ENCODE peak calls at places on chromosomes 6 and 20, in five cellular contexts. N, Q, A, V and J are unnamed samples.

GRCh38 chr6:42935322-42935721 is 6.0 kb downstream of the CNPY3 start:
- DNase-seq in A (no peak), V (no peak), N (no peak), Q (no peak), J (no peak)

GRCh38 chr20:44702776-44703175 is 12.4 kb upstream of the CCN5 start:
- DNase-seq in N (peak), V (peak), A (no peak), Q (peak), J (peak)

GRCh38 chr20:32511358-32512046 is 73.6 kb downstream of the NOL4L start:
- DNase-seq in A (no peak), Q (no peak), N (no peak), V (no peak), J (no peak)

GRCh38 chr6:15160812-15161211 is 85.1 kb upstream of the JARID2 start:
- DNase-seq in N (no peak), A (no peak), V (no peak), Q (peak), J (no peak)

GRCh38 chr6:39090036-39090435 is 24.9 kb downstream of the SAYSD1 start:
- DNase-seq in A (no peak), Q (no peak), V (no peak), N (no peak), J (no peak)

GRCh38 chr6:11363881-11364576 is 131.6 kb upstream of the NEDD9 start:
- DNase-seq in Q (no peak), A (no peak), N (no peak), V (no peak), J (no peak)

GRCh38 chr20:57483287-57484050 is 41.5 kb downstream of the CTCFL start:
- DNase-seq in V (no peak), Q (no peak), N (no peak), A (no peak), J (no peak)

GRCh38 chr6:150199241-150199640 is 56.4 kb downstream of the PPP1R14C start:
- DNase-seq in N (no peak), Q (no peak), A (no peak), V (no peak), J (no peak)

GRCh38 chr6:163457637-163458561 is 43.4 kb downstream of the QKI start:
- DNase-seq in Q (peak), A (no peak), N (no peak), V (peak), J (no peak)

GRCh38 chr6:30319146-30319835 is 7.4 kb upstream of the TRIM39 start:
- DNase-seq in Q (peak), N (no peak), V (no peak), A (no peak), J (no peak)

DNA sequence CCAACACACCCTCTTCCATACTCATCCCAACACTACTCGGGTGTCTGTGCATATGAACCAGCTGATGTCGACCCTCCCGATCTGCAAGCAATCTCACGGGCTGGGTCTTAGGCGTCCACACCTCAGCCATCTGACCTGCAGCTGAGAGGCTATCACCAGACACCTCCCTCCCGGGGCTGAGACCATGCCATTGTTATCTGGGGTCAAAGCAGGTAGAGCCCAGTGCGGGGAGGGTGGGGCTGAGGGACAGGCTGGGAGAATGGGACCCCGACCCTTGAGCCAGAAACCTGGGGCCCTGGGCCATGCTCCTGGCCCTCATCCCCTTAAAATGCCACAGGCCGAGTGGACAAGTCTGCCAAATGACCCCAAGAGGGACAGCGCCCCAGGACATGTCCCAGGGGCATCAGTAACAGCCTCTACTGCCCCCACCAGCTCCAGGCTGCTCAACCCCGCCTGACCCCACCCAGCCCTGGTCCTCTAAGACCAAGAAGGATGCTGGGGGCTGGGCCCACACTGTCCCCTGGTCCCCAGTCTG is 146.7 kb upstream of the CST7 start:
- DNase-seq in Q (no peak), N (no peak), A (no peak), V (no peak), J (no peak)
- TF ChIP-seq CTCF in Q (no peak), N (no peak), A (no peak), V (no peak), J (no peak)

GRCh38 chr6:33426590-33427563 is 7.0 kb downstream of the SYNGAP1 start:
- DNase-seq in Q (no peak), N (no peak), V (no peak), A (no peak), J (no peak)
- TF ChIP-seq CTCF in Q (no peak), N (no peak), V (no peak), A (no peak), J (no peak)

GRCh38 chr6:64084201-64084663 is 448.6 kb downstream of the PHF3 start:
- DNase-seq in N (no peak), A (no peak), Q (no peak), V (no peak), J (no peak)
- TF ChIP-seq CTCF in N (no peak), A (no peak), Q (no peak), V (no peak), J (no peak)

DNA sequence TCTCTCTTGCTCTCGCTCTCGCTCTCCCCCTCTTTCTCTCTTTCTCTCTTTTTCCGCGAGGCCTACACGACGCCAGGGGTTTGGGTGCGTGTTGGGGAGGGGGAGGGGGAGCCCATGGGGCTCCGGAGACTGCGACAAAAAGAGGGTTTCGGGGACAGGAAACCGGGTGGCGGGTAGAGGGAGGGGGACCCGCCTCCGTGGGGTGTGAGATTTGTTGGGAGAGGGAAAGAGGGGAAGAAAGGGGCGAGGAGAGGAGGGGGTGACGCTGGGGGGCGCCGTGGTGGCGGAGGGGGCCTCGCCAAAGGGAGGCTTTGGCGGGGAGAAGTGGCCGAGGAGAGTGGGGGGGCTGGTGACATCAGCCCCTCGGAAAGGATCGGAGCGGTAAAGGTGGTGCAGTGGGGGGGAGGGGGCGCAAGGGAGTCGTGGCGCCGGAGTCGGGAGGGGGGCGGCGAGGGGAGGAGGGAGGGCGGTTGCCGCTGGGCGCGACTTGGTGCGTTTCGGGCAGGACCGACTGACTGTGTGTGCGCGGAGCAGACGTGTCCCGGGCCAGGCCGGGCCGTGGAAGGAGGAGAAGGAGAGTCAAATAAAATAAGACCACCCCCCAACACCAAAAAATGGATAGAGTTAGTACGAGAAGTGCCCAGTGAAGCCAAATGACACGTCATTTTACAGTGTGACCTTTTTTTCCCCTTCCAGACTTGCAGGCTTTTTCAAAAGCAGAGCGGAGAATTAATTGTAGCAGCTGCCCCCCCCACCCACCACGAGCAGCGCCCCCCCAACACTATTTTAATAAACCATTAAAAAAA is 39.8 kb downstream of the GNAS start:
- DNase-seq in Q (peak), V (peak), A (peak), N (peak), J (peak)
- TF ChIP-seq CTCF in Q (no peak), V (no peak), A (no peak), N (no peak), J (no peak)

GRCh38 chr6:2416128-2416712 is 170.8 kb upstream of the GMDS start:
- DNase-seq in A (no peak), N (no peak), V (no peak), Q (no peak), J (no peak)
- TF ChIP-seq CTCF in A (no peak), N (no peak), V (no peak), Q (no peak), J (no peak)

GRCh38 chr6:144283781-144284473 is 1.2 kb upstream of the UTRN start:
- DNase-seq in Q (peak), V (peak), N (no peak), A (no peak), J (no peak)
- TF ChIP-seq CTCF in Q (peak), V (no peak), N (no peak), A (peak), J (peak)

DNA sequence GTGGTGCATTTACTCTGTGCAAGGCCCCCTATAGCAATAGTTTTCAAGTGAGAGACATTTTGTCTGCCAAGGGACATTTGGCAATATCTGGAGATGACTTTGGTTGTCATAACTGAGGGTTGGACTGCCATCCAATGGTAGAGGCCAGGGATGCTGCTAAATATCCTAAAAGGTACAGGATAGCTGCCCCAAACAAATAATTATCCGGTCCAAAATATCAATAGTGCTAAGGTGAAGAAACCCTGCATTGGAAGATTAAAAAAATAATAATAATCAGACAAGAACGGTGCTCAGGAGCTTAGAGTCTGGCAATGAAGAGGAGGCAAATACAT is 11.3 kb upstream of the FILIP1 start:
- DNase-seq in N (no peak), A (no peak), Q (peak), V (no peak), J (no peak)
- TF ChIP-seq CTCF in N (no peak), A (no peak), Q (peak), V (no peak), J (no peak)